ENCODE peak calls at places on chromosome 16, in ten cellular contexts. F, W, D, S, A, R, O, Y, U and J are unnamed samples.
A peak's percentile ranks its signal among the peaks of the same experiment; 100 is the strongest.

GRCh38 chr16:12289175-12290063 is 312.9 kb downstream of the SNX29 start:
- DNase-seq in A (peak; percentile 76), S (no peak), D (no peak), R (no peak), Y (no peak), U (no peak), F (no peak), O (peak; percentile 89), W (peak; percentile 57), J (no peak)

GRCh38 chr16:69187891-69188451 is 1.0 kb downstream of the SNTB2 start:
- DNase-seq in R (peak; percentile 77), O (peak; percentile 14), W (peak; percentile 61), Y (peak; percentile 48), U (peak; percentile 26), F (peak; percentile 66), D (peak; percentile 83), A (peak; percentile 71), S (peak; percentile 44), J (peak; percentile 70)

GRCh38 chr16:75742424-75743047 is 16.2 kb upstream of the CPHXL start:
- DNase-seq in F (no peak), R (no peak), Y (no peak), D (no peak), A (no peak), O (no peak), U (no peak), W (no peak), S (no peak), J (no peak)

GRCh38 chr16:20850981-20851380 is 44.7 kb downstream of the REXO5 start:
- DNase-seq in U (no peak), F (no peak), R (peak; percentile 58), Y (no peak), O (no peak), A (no peak), D (no peak), S (no peak), W (no peak), J (no peak)

GRCh38 chr16:87914326-87914725 is 22.0 kb downstream of the CA5A start:
- DNase-seq in U (no peak), F (no peak), D (no peak), A (no peak), W (no peak), O (no peak), Y (no peak), S (no peak), R (no peak), J (no peak)

GRCh38 chr16:27729516-27730304 is 179.8 kb downstream of the KATNIP start:
- DNase-seq in W (no peak), R (peak; percentile 48), U (peak; percentile 13), Y (no peak), A (no peak), D (no peak), F (no peak), S (no peak), O (no peak), J (no peak)

GRCh38 chr16:19583665-19584300 is 28.3 kb downstream of the VPS35L start:
- DNase-seq in W (no peak), F (peak; percentile 73), A (peak; percentile 62), D (no peak), O (peak; percentile 77), U (peak; percentile 23), R (no peak), S (no peak), Y (no peak), J (no peak)

GRCh38 chr16:20300312-20301097 is 26.8 kb downstream of the GP2 start:
- DNase-seq in S (peak; percentile 18), R (no peak), W (no peak), A (peak; percentile 69), F (peak; percentile 75), O (peak; percentile 71), U (peak; percentile 17), Y (peak; percentile 16), D (no peak), J (peak; percentile 59)

GRCh38 chr16:26012376-26012775 is 320.6 kb downstream of the HS3ST4 start:
- DNase-seq in W (no peak), S (no peak), Y (no peak), O (no peak), F (no peak), U (no peak), A (no peak), D (no peak), R (no peak), J (no peak)

GRCh38 chr16:66127459-66128362 is 238.8 kb upstream of the CDH5 start:
- DNase-seq in O (no peak), A (no peak), F (peak; percentile 52), U (peak; percentile 17), R (peak; percentile 64), W (no peak), S (no peak), Y (peak; percentile 28), D (no peak), J (no peak)

DNA sequence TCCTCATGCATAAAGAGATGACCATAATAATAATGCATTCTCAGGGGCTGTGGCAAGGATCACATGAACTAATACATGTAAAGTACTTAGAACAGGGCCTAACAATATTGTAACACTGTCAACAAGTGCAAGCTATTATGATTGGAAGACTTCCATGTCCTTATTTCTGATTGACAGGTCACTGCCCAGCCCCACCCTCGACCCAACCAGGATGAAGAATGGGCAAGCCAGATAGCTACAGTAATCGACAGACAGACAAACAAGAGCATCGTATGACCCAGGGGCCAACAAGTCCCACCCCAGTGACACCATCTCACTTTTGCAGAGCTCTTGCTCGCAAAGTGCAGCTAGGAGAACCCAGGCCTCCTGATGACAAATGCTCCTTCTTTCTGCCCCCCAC is 14.6 kb upstream of the MMP2 start:
- DNase-seq in D (no peak), A (no peak), F (no peak), Y (no peak), W (no peak), O (no peak), R (no peak), S (no peak), U (no peak), J (no peak)
- H3K4me3 ChIP-seq in D (no peak overlapping the region), A (no peak overlapping the region), F (no peak overlapping the region), Y (no peak overlapping the region), W (no peak overlapping the region), O (no peak overlapping the region), R (no peak overlapping the region), S (no peak overlapping the region), U (no peak overlapping the region), J (no peak overlapping the region)

GRCh38 chr16:57616871-57617270 is 11.6 kb upstream of the ADGRG1 start:
- DNase-seq in U (no peak), Y (no peak), R (peak; percentile 80), D (peak; percentile 32), W (no peak), F (no peak), S (no peak), A (peak; percentile 24), O (no peak), J (no peak)
- H3K4me1 ChIP-seq in U (no peaks in the 10 kb centered on the region), Y (no peaks in the 10 kb centered on the region), R (no peaks in the 10 kb centered on the region), D (no peaks in the 10 kb centered on the region), W (peaks cover 13% of the 10 kb centered on the region), F (peaks cover 4% of the 10 kb centered on the region), S (no peaks in the 10 kb centered on the region), A (peaks cover 15% of the 10 kb centered on the region), O (peaks cover 62% of the 10 kb centered on the region), J (no peaks in the 10 kb centered on the region)

GRCh38 chr16:31010943-31011342 is 505 bp upstream of the STX1B start:
- DNase-seq in D (no peak), Y (no peak), W (no peak), F (no peak), O (no peak), S (no peak), U (no peak), A (no peak), R (no peak), J (no peak)

GRCh38 chr16:31008154-31008950 is 2.1 kb downstream of the STX1B start:
- DNase-seq in U (no peak), Y (no peak), A (no peak), O (no peak), R (no peak), F (no peak), S (no peak), D (no peak), W (no peak), J (no peak)

GRCh38 chr16:31010539-31010938 is at the start of gene STX1B:
- DNase-seq in S (no peak), D (no peak), R (no peak), O (no peak), F (peak; percentile 77), U (no peak), A (peak; percentile 57), W (no peak), Y (peak; percentile 43), J (no peak)

GRCh38 chr16:31009120-31009519 is 1.3 kb downstream of the STX1B start:
- DNase-seq in Y (no peak), O (no peak), D (no peak), A (no peak), F (no peak), U (no peak), S (no peak), R (no peak), W (no peak), J (no peak)

GRCh38 chr16:31009894-31010293 is 544 bp downstream of the STX1B start:
- DNase-seq in U (no peak), F (no peak), S (no peak), W (no peak), Y (no peak), D (no peak), A (no peak), O (no peak), R (no peak), J (no peak)
- TF ChIP-seq CTCF in U (no peak), F (no peak), S (no peak), W (no peak), Y (no peak), D (no peak), A (no peak), O (peak; percentile 41), R (no peak), J (no peak)

GRCh38 chr16:89720520-89720858 is 209 bp downstream of the VPS9D1 start:
- DNase-seq in O (peak; percentile 66), A (peak; percentile 82), Y (no peak), F (peak; percentile 83), W (peak; percentile 83), D (no peak), R (no peak), S (peak; percentile 62), U (peak; percentile 44), J (no peak)
- H3K4me3 ChIP-seq in O (peak overlapping the region; percentile 89), A (peak overlapping the region; percentile 98), Y (peak overlapping the region; percentile 52), F (peak overlapping the region; percentile 80), W (peak overlapping the region; percentile 60), D (peak overlapping the region; percentile 98), R (peak overlapping the region; percentile 97), S (peak overlapping the region; percentile 83), U (peak overlapping the region; percentile 99), J (peak overlapping the region; percentile 82)

DNA sequence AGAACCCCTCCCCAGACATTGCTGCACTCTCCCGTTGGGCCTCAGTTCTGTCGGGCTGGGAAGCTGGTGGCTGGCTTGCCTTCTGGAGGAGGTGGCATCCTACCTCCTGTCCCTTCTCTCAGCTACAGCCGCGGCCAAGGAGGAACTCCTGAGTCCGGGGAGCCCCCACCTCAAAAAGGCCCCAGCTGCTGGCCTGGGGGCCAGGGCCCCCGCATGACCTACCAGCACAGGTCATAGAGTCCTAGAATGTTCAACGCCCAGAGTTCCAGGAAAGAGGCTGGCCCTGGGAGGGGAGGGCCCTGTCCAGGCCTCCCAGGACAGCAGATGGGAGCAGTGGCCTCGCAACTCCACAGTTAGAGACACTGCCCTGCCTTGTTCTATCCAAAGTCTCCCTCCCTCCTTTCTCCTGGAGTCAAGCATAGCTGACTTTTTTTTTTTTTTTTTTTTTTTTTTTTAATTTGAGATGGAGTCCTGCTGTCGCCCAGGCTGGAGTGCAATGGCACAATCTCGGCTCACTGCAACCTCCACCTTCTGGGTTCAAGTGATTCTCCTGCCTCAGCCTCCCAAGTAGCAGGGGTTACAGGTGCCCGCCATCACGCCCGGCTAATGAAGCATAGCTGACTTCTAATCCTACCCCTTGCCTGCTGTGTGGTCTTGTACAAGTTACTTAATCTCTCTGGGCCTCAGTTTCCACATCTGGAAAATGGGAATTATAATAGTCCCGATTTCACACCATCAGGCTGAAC is 7.1 kb downstream of the CARHSP1 start:
- DNase-seq in A (no peak), R (peak; percentile 75), D (peak; percentile 84), Y (peak; percentile 43), U (no peak), O (peak; percentile 74), W (peak; percentile 44), S (peak; percentile 64), F (no peak), J (no peak)
- H3K4me1 ChIP-seq in A (peaks cover 51% of the 10 kb centered on the region), R (peaks cover 2% of the 10 kb centered on the region), D (peaks cover 33% of the 10 kb centered on the region), Y (peaks cover 28% of the 10 kb centered on the region), U (peaks cover 64% of the 10 kb centered on the region), O (peaks cover 77% of the 10 kb centered on the region), W (peaks cover 32% of the 10 kb centered on the region), S (peaks cover 94% of the 10 kb centered on the region), F (peaks cover 28% of the 10 kb centered on the region), J (no peaks in the 10 kb centered on the region)